ENCODE peak calls at places on chromosomes 6 and 20, in four cellular contexts. One of them, this sample, is unnamed.

GRCh38 chr6:110944681-110945151 is 13.8 kb upstream of the GTF3C6 start:
- DNase-seq in K562: peak; percentile 26
- DNase-seq in WTC11: no peak
- DNase-seq in GM12878: peak; percentile 94
- DNase-seq in this sample: no peak

GRCh38 chr6:165663283-165663735 is 268 bp upstream of the PDE10A start:
- DNase-seq in K562: no peak
- DNase-seq in GM12878: no peak
- DNase-seq in WTC11: peak; percentile 52
- DNase-seq in this sample: peak; percentile 66

GRCh38 chr6:43990627-43991619 is 136.3 kb downstream of the MRPL14 start:
- DNase-seq in WTC11: no peak
- DNase-seq in GM12878: no peak
- DNase-seq in K562: peak; percentile 64
- DNase-seq in this sample: peak; percentile 83

GRCh38 chr6:4155848-4156466 is 20.6 kb upstream of the ECI2 start:
- DNase-seq in K562: peak; percentile 84
- DNase-seq in GM12878: no peak
- DNase-seq in WTC11: peak; percentile 76
- DNase-seq in this sample: peak; percentile 72

GRCh38 chr6:108083349-108083748 is 8.8 kb upstream of the OSTM1 start:
- DNase-seq in K562: no peak
- DNase-seq in WTC11: no peak
- DNase-seq in GM12878: no peak
- DNase-seq in this sample: no peak

GRCh38 chr6:83270971-83271714 is 78.0 kb downstream of the RWDD2A start:
- DNase-seq in K562: no peak
- DNase-seq in GM12878: no peak
- DNase-seq in WTC11: no peak
- DNase-seq in this sample: no peak

GRCh38 chr20:25006431-25007167 is 14.0 kb upstream of the APMAP start:
- DNase-seq in K562: no peak
- DNase-seq in WTC11: no peak
- DNase-seq in GM12878: no peak
- DNase-seq in this sample: no peak

GRCh38 chr6:110395221-110395620 is 20.2 kb downstream of the DDO start:
- DNase-seq in GM12878: no peak
- DNase-seq in WTC11: no peak
- DNase-seq in K562: no peak
- DNase-seq in this sample: no peak

GRCh38 chr6:16683524-16684194 is 77.6 kb downstream of the ATXN1 start:
- DNase-seq in WTC11: no peak
- DNase-seq in GM12878: no peak
- DNase-seq in K562: no peak
- DNase-seq in this sample: no peak

GRCh38 chr6:47701374-47701773 is 3.0 kb downstream of the ADGRF4 start:
- DNase-seq in WTC11: no peak
- DNase-seq in K562: no peak
- DNase-seq in GM12878: peak; percentile 35
- DNase-seq in this sample: no peak

GRCh38 chr6:33634203-33634727 is 13.1 kb downstream of the ITPR3 start:
- DNase-seq in GM12878: no peak
- DNase-seq in WTC11: peak; percentile 32
- DNase-seq in K562: no peak
- DNase-seq in this sample: peak; percentile 78

GRCh38 chr6:137402143-137402542 is 92.1 kb downstream of the OLIG3 start:
- DNase-seq in K562: no peak
- DNase-seq in GM12878: no peak
- DNase-seq in WTC11: no peak
- DNase-seq in this sample: no peak

GRCh38 chr20:40016359-40016758 is 672.7 kb downstream of the MAFB start:
- DNase-seq in K562: no peak
- DNase-seq in WTC11: no peak
- DNase-seq in GM12878: no peak
- DNase-seq in this sample: no peak

GRCh38 chr6:56026461-56027180 is 151.2 kb upstream of the BMP5 start:
- DNase-seq in WTC11: no peak
- DNase-seq in K562: no peak
- DNase-seq in GM12878: no peak
- DNase-seq in this sample: no peak

GRCh38 chr6:97406633-97407032 is 123.6 kb upstream of the MMS22L start:
- DNase-seq in GM12878: no peak
- DNase-seq in WTC11: no peak
- DNase-seq in K562: no peak
- DNase-seq in this sample: no peak

GRCh38 chr6:22657341-22657985 is 88.1 kb downstream of the HDGFL1 start:
- DNase-seq in K562: no peak
- DNase-seq in WTC11: no peak
- DNase-seq in GM12878: peak; percentile 17
- DNase-seq in this sample: no peak

GRCh38 chr6:36491378-36491965 is 48.7 kb downstream of the KCTD20 start:
- DNase-seq in K562: no peak
- DNase-seq in WTC11: no peak
- DNase-seq in GM12878: no peak
- DNase-seq in this sample: no peak

GRCh38 chr6:141675957-141676356 is 456.8 kb upstream of the GJE1 start:
- DNase-seq in GM12878: no peak
- DNase-seq in K562: no peak
- DNase-seq in WTC11: no peak
- DNase-seq in this sample: no peak

GRCh38 chr6:7909323-7910276 is 988 bp downstream of the TXNDC5 start:
- DNase-seq in K562: peak; percentile 86
- DNase-seq in WTC11: peak; percentile 75
- DNase-seq in GM12878: no peak
- DNase-seq in this sample: peak; percentile 91

GRCh38 chr6:45483501-45483900 is 105.8 kb upstream of the SUPT3H start:
- DNase-seq in K562: no peak
- DNase-seq in GM12878: no peak
- DNase-seq in WTC11: no peak
- DNase-seq in this sample: no peak

GRCh38 chr6:29696147-29697129 is 15.5 kb upstream of the ZFP57 start:
- DNase-seq in K562: no peak
- DNase-seq in GM12878: no peak
- DNase-seq in WTC11: peak; percentile 57
- DNase-seq in this sample: no peak

GRCh38 chr6:110689275-110689935 is 125.9 kb downstream of the CDK19 start:
- DNase-seq in WTC11: no peak
- DNase-seq in K562: no peak
- DNase-seq in GM12878: no peak
- DNase-seq in this sample: no peak

GRCh38 chr6:72559067-72559466 is 62.8 kb upstream of the KCNQ5 start:
- DNase-seq in WTC11: no peak
- DNase-seq in K562: no peak
- DNase-seq in GM12878: no peak
- DNase-seq in this sample: no peak

GRCh38 chr6:135637701-135638100 is 140.2 kb upstream of the AHI1 start:
- DNase-seq in GM12878: no peak
- DNase-seq in K562: no peak
- DNase-seq in WTC11: no peak
- DNase-seq in this sample: no peak

GRCh38 chr20:18007534-18008292 is 38.9 kb downstream of the MGME1 start:
- DNase-seq in K562: no peak
- DNase-seq in WTC11: no peak
- DNase-seq in GM12878: no peak
- DNase-seq in this sample: peak; percentile 45

GRCh38 chr20:2122921-2123320 is 21.3 kb downstream of the STK35 start:
- DNase-seq in WTC11: no peak
- DNase-seq in K562: no peak
- DNase-seq in GM12878: no peak
- DNase-seq in this sample: no peak

GRCh38 chr20:60352580-60352979 is 394.4 kb downstream of the CDH26 start:
- DNase-seq in K562: no peak
- DNase-seq in WTC11: no peak
- DNase-seq in GM12878: no peak
- DNase-seq in this sample: no peak

GRCh38 chr6:4253604-4254211 is 118.3 kb upstream of the ECI2 start:
- DNase-seq in GM12878: no peak
- DNase-seq in WTC11: no peak
- DNase-seq in K562: no peak
- DNase-seq in this sample: no peak

GRCh38 chr6:7257521-7258230 is 55.3 kb downstream of the SSR1 start:
- DNase-seq in K562: no peak
- DNase-seq in GM12878: no peak
- DNase-seq in WTC11: no peak
- DNase-seq in this sample: no peak

GRCh38 chr6:95686272-95686671 is 108.9 kb downstream of the MANEA start:
- DNase-seq in GM12878: no peak
- DNase-seq in K562: no peak
- DNase-seq in WTC11: no peak
- DNase-seq in this sample: no peak

GRCh38 chr6:129215246-129215645 is 332.3 kb downstream of the LAMA2 start:
- DNase-seq in WTC11: no peak
- DNase-seq in GM12878: no peak
- DNase-seq in K562: no peak
- DNase-seq in this sample: no peak

GRCh38 chr20:25605146-25605545 is 18.7 kb downstream of the NANP start:
- DNase-seq in GM12878: no peak
- DNase-seq in WTC11: no peak
- DNase-seq in K562: no peak
- DNase-seq in this sample: no peak

GRCh38 chr20:17633850-17634500 is 48.1 kb downstream of the RRBP1 start:
- DNase-seq in GM12878: no peak
- DNase-seq in WTC11: no peak
- DNase-seq in K562: no peak
- DNase-seq in this sample: no peak

GRCh38 chr6:15872252-15873103 is 209.7 kb upstream of the DTNBP1 start:
- DNase-seq in GM12878: no peak
- DNase-seq in K562: no peak
- DNase-seq in WTC11: no peak
- DNase-seq in this sample: no peak

GRCh38 chr20:51541189-51542032 is 1.1 kb downstream of the NFATC2 start:
- DNase-seq in K562: peak; percentile 67
- DNase-seq in WTC11: peak; percentile 25
- DNase-seq in GM12878: no peak
- DNase-seq in this sample: no peak

GRCh38 chr6:77463308-77463880 is at the start of gene HTR1B:
- DNase-seq in WTC11: peak; percentile 42
- DNase-seq in K562: no peak
- DNase-seq in GM12878: no peak
- DNase-seq in this sample: no peak

GRCh38 chr20:51494241-51495110 is 48.0 kb downstream of the NFATC2 start:
- DNase-seq in GM12878: no peak
- DNase-seq in WTC11: no peak
- DNase-seq in K562: no peak
- DNase-seq in this sample: no peak

GRCh38 chr20:57061058-57061900 is 205.2 kb downstream of the BMP7 start:
- DNase-seq in K562: peak; percentile 19
- DNase-seq in WTC11: peak; percentile 80
- DNase-seq in GM12878: no peak
- DNase-seq in this sample: peak; percentile 70
- TF ChIP-seq CTCF in K562: peak; percentile 58
- TF ChIP-seq CTCF in WTC11: peak; percentile 22
- TF ChIP-seq CTCF in GM12878: no peak
- TF ChIP-seq CTCF in this sample: peak; percentile 45

GRCh38 chr6:118903134-118903533 is 9.2 kb downstream of the ASF1A start:
- DNase-seq in K562: no peak
- DNase-seq in GM12878: no peak
- DNase-seq in WTC11: no peak
- DNase-seq in this sample: peak; percentile 8
- TF ChIP-seq USF2 in K562: no peak
- TF ChIP-seq USF2 in GM12878: no peak
- TF ChIP-seq USF2 in WTC11: no peak
- TF ChIP-seq USF2 in this sample: no peak

GRCh38 chr6:42978793-42979522 is at the start of gene PEX6:
- DNase-seq in GM12878: peak; percentile 64
- DNase-seq in WTC11: peak; percentile 86
- DNase-seq in K562: peak; percentile 94
- DNase-seq in this sample: peak; percentile 96
- TF ChIP-seq CTCF in GM12878: no peak
- TF ChIP-seq CTCF in WTC11: no peak
- TF ChIP-seq CTCF in K562: no peak
- TF ChIP-seq CTCF in this sample: no peak

DNA sequence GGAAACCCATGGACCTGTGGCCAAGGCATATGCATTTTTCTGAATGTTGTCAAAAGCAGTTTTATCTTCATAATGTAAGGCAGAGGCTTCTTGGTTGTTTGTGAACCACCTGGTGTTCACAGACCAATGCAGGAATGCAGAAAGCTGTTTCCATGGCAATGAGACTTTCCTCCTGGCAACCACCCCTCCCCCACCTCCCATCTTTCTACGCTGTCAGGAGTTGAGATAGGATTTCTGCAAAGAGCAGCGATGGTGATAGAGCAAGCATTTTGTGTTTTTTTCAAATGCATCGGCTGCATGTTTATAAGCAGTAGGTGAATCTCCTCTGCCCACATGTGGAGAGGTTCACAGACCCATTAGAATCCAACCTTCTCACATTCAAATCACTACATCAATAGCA is 114.1 kb upstream of the SMLR1 start:
- DNase-seq in K562: no peak
- DNase-seq in WTC11: peak; percentile 72
- DNase-seq in GM12878: no peak
- DNase-seq in this sample: no peak
- TF ChIP-seq USF2 in K562: no peak
- TF ChIP-seq USF2 in WTC11: no peak
- TF ChIP-seq USF2 in GM12878: no peak
- TF ChIP-seq USF2 in this sample: no peak

This sample was measured in SK-N-SH.